ENCODE peak calls at places on chromosomes 3 and 15, in seven cellular contexts. M, K, N, G, Q, X and I are unnamed samples.

GRCh38 chr3:98962951-98963350 is 61.5 kb upstream of the DCBLD2 start:
- DNase-seq in X (no peak), N (peak), G (no peak), M (peak), Q (no peak), K (no peak), I (peak)

GRCh38 chr3:192812736-192813383 is 85.5 kb upstream of the FGF12 start:
- DNase-seq in X (peak), Q (peak), K (peak), M (peak), N (peak), G (no peak), I (no peak)

GRCh38 chr15:88912500-88912921 is 668 bp downstream of the MFGE8 start:
- DNase-seq in M (no peak), Q (no peak), K (peak), G (no peak), X (peak), N (no peak), I (no peak)

GRCh38 chr3:190094201-190094718 is 26.4 kb downstream of the P3H2 start:
- DNase-seq in X (no peak), K (no peak), M (no peak), G (no peak), Q (no peak), N (peak), I (peak)

GRCh38 chr3:4812509-4812908 is 166.7 kb upstream of the BHLHE40 start:
- DNase-seq in X (no peak), N (no peak), K (no peak), Q (no peak), G (no peak), M (no peak), I (no peak)

GRCh38 chr3:42101048-42101447 is 9.9 kb downstream of the TRAK1 start:
- DNase-seq in X (no peak), N (peak), Q (no peak), M (peak), G (no peak), K (no peak), I (peak)

GRCh38 chr3:196585044-196585757 is 16.7 kb downstream of the FBXO45 start:
- DNase-seq in X (no peak), G (no peak), K (no peak), Q (no peak), N (no peak), M (no peak), I (no peak)

GRCh38 chr3:188877381-188877780 is 294.4 kb upstream of the TPRG1 start:
- DNase-seq in Q (no peak), K (no peak), M (no peak), N (no peak), X (no peak), G (no peak), I (no peak)

GRCh38 chr3:143167956-143168355 is 48.4 kb downstream of the CHST2 start:
- DNase-seq in Q (no peak), G (no peak), M (peak), K (no peak), X (no peak), N (peak), I (peak)

GRCh38 chr3:189103208-189103607 is 68.6 kb upstream of the TPRG1 start:
- DNase-seq in K (no peak), G (no peak), M (no peak), Q (no peak), X (no peak), N (no peak), I (no peak)

GRCh38 chr15:95875141-95875643 is 455.3 kb upstream of the NR2F2 start:
- DNase-seq in N (no peak), Q (peak), K (no peak), X (no peak), M (peak), G (no peak), I (peak)

GRCh38 chr15:78317145-78317836 is 17.9 kb upstream of the SKIC8 start:
- DNase-seq in Q (no peak), X (no peak), G (no peak), M (peak), K (no peak), N (no peak), I (no peak)

GRCh38 chr15:85073556-85074194 is 92.0 kb downstream of the PDE8A start:
- DNase-seq in K (no peak), G (no peak), X (no peak), M (peak), N (peak), Q (no peak), I (peak)

GRCh38 chr15:86526938-86527735 is 447.5 kb downstream of the AGBL1 start:
- DNase-seq in K (no peak), G (no peak), M (no peak), Q (no peak), N (no peak), X (no peak), I (no peak)

DNA sequence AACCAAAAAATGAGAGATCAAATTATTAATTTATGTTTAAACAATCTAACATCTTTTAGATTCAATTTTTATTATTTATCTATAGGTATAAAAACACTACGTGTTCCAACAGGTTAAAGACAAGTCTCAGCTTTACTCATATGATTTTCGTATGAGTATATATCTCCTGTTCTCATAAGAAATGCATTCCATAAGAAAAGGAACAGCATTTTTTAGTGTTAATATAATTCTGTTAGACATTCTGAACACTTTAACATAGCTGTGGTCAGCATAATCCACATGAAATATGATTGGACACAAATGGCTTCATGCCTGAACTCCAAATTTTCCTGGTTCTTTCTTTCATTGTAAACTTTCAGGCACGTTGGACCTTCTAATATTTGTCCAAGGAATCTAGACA is 1122.0 kb upstream of the ALCAM start:
- DNase-seq in N (no peak), Q (no peak), K (no peak), M (no peak), X (no peak), G (no peak), I (no peak)
- H2AFZ ChIP-seq in N (no peak), Q (no peak), K (peak), M (no peak), X (peak), G (peak), I (no peak)

GRCh38 chr3:12139111-12139511 is 19.6 kb downstream of the TIMP4 start:
- DNase-seq in K (peak), M (peak), G (no peak), Q (no peak), N (peak), X (peak), I (peak)
- TF ChIP-seq CTCF in K (peak), M (peak), G (peak), Q (no peak), N (peak), X (peak), I (peak)

GRCh38 chr15:27126449-27126848 is 155.5 kb downstream of the GABRG3 start:
- DNase-seq in N (no peak), G (no peak), Q (no peak), X (no peak), M (no peak), K (no peak), I (no peak)
- H3K4me3 ChIP-seq in N (no peak), G (no peak), Q (no peak), X (no peak), M (no peak), K (no peak), I (no peak)

GRCh38 chr3:157329541-157329940 is 107.1 kb upstream of the PTX3 start:
- DNase-seq in N (no peak), Q (no peak), X (no peak), M (no peak), K (no peak), G (no peak), I (no peak)
- H2AFZ ChIP-seq in N (no peak), Q (no peak), X (no peak), M (no peak), K (no peak), G (no peak), I (no peak)

DNA sequence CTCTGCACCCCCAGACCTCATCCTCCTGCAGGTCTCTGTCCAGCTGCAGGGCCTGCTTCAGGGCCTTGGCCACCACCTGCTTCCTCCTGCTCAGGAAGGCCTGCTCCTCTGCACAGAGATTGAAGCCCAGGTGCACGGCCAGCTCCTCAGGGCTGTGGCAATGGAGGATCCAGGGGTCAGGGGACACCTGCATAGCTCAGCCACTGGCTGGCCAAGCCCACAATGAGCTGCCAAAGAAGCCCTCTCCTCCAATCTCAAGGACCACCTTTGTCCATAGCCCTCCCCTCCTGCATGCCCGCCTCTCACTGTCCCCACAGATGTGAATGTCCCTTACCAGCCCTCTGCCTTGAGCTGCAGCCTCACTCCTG is 12.9 kb downstream of the PLA2G4D start:
- DNase-seq in Q (no peak), G (peak), N (no peak), K (no peak), X (no peak), M (no peak), I (no peak)
- TF ChIP-seq CTCF in Q (no peak), G (no peak), N (no peak), K (no peak), X (no peak), M (no peak), I (no peak)

DNA sequence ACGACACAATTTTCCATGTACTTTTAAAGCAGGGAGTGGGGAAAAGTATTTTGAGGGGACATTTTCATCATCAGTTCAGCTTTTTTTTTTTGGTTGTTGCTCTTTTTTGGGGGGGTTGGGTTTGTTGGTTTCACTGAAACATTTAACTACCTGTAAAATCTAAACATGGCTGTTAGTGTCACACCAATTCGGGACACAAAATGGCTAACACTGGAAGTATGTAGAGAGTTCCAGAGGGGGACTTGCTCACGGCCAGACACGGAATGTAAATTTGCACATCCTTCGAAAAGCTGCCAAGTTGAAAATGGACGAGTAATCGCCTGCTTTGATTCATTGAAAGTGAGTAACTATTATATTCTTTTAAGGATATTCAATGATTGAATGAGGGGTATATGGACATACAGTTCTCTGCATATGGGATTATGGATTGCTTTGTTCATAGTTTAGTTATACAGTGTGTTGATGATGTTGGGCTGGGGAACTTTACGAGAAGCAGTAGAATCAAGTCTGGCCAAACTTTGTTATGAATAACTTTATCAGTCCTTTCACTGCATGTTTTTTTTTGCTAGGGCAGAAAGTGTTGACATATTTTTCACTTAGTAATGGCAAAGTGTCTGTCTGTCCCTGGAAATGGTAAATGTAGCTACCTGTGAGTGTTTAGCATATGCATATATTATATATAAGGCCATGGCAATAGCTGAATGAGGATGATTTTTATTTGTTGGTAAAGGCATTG is 31.5 kb downstream of the MBNL1 start:
- DNase-seq in X (no peak), K (no peak), N (no peak), G (no peak), M (no peak), Q (no peak), I (no peak)
- H3K4me3 ChIP-seq in X (no peak), K (no peak), N (peak), G (no peak), M (no peak), Q (no peak), I (no peak)

GRCh38 chr15:60592386-60593339 is 113.7 kb upstream of the ICE2 start:
- DNase-seq in G (peak), X (peak), M (peak), K (peak), N (peak), Q (peak), I (peak)
- H2AFZ ChIP-seq in G (peak), X (peak), M (no peak), K (peak), N (peak), Q (peak), I (peak)

DNA sequence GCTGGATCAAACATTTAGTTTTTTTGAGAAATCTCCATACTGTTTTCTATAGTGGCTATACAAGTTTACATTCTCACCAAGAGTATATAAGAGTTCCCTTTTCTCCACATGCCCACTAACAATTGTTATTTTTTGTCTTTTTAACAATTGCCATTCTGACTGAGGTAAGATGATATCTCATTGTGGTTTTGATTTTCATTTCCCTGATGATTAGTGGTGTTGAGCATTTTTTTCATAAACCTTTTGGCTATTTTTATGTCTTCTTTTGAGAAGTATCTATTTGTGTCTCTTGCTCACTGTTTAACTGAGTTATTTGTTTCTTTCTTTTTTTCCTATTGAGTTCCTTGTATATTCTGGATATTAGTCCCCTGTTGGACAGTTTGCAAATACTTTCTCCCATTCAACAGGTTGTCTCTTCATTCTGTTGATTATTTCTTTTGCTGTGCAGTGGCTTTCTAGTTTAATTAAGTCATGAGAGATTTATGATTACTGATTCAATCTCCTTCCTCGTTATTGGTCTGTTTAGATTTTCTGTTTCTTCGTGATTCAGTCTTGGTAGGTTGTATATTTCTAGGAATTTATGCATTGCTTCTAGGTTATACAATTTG is 6.7 kb upstream of the RNF13 start:
- DNase-seq in K (no peak), G (no peak), Q (no peak), X (no peak), M (no peak), N (no peak), I (no peak)
- TF ChIP-seq CTCF in K (no peak), G (no peak), Q (no peak), X (no peak), M (no peak), N (no peak), I (no peak)

GRCh38 chr15:31367730-31368344 is 41.2 kb downstream of the KLF13 start:
- DNase-seq in Q (peak), N (no peak), X (no peak), M (no peak), K (no peak), G (no peak), I (no peak)
- H3K4me3 ChIP-seq in Q (no peak), N (no peak), X (no peak), M (no peak), K (no peak), G (no peak), I (no peak)